ENCODE peak calls at places on chromosomes 1 and 21, in ten cellular contexts. P, G, X, D, S, C, O, Q, I and A are unnamed samples.

GRCh38 chr21:45792682-45793383 is 149.3 kb downstream of the PCBP3 start:
- DNase-seq in Q (no peak), S (no peak), I (no peak), O (no peak), C (no peak), D (no peak), P (no peak), X (no peak), G (no peak), A (no peak)

GRCh38 chr1:6295910-6296309 is 35.0 kb upstream of the GPR153 start:
- DNase-seq in P (no peak), D (no peak), G (no peak), X (no peak), C (no peak), I (no peak), Q (no peak), O (no peak), S (no peak), A (no peak)

GRCh38 chr1:75632350-75632949 is 21.5 kb upstream of the SLC44A5 start:
- DNase-seq in P (no peak), D (no peak), O (peak; percentile 61), S (peak; percentile 52), X (no peak), Q (no peak), I (no peak), C (peak; percentile 37), G (no peak), A (no peak)

GRCh38 chr1:165073402-165074007 is 283.0 kb downstream of the LMX1A start:
- DNase-seq in O (peak; percentile 71), S (peak; percentile 84), X (no peak), Q (no peak), I (no peak), G (no peak), D (no peak), P (peak; percentile 14), C (peak; percentile 71), A (no peak)

GRCh38 chr1:12616709-12617373 is 1.2 kb downstream of the DHRS3 start:
- DNase-seq in D (no peak), C (no peak), Q (peak; percentile 26), I (peak; percentile 64), S (peak; percentile 7), G (peak; percentile 56), X (peak; percentile 67), P (peak; percentile 54), O (peak; percentile 47), A (no peak)

GRCh38 chr1:31733389-31734219 is 29.8 kb upstream of the COL16A1 start:
- DNase-seq in D (no peak), O (no peak), S (no peak), X (no peak), C (no peak), G (no peak), P (no peak), Q (no peak), I (no peak), A (no peak)

GRCh38 chr1:198030682-198031081 is 113.5 kb downstream of the LHX9 start:
- DNase-seq in D (no peak), O (no peak), I (no peak), G (no peak), S (peak; percentile 46), X (no peak), C (peak; percentile 32), P (no peak), Q (no peak), A (no peak)

GRCh38 chr1:167720965-167721616 is 691 bp upstream of the MPZL1 start:
- DNase-seq in P (peak; percentile 24), I (peak; percentile 56), G (no peak), C (peak; percentile 77), D (peak; percentile 52), S (peak; percentile 21), X (peak; percentile 64), O (peak; percentile 46), Q (no peak), A (no peak)

GRCh38 chr21:33362044-33362555 is 37.3 kb downstream of the IFNAR1 start:
- DNase-seq in Q (peak; percentile 86), D (peak; percentile 50), C (no peak), P (peak; percentile 18), G (no peak), S (peak; percentile 68), O (peak; percentile 28), X (no peak), I (no peak), A (no peak)

GRCh38 chr1:43766818-43767525 is 59.6 kb downstream of the ST3GAL3 start:
- DNase-seq in O (no peak), P (no peak), D (no peak), I (no peak), X (no peak), S (peak; percentile 41), G (no peak), Q (no peak), C (no peak), A (no peak)

GRCh38 chr21:26445440-26445839 is 127.6 kb downstream of the CYYR1 start:
- DNase-seq in I (no peak), O (no peak), S (no peak), X (no peak), C (peak; percentile 14), P (no peak), G (no peak), D (no peak), Q (no peak), A (no peak)

GRCh38 chr1:246199086-246199485 is 308.0 kb downstream of the SMYD3 start:
- DNase-seq in O (peak; percentile 15), I (no peak), S (peak; percentile 45), P (no peak), D (no peak), Q (no peak), G (no peak), C (no peak), X (no peak), A (no peak)

GRCh38 chr1:119097380-119097779 is 43.1 kb downstream of the WARS2 start:
- DNase-seq in S (no peak), Q (no peak), P (no peak), O (no peak), C (peak; percentile 55), D (no peak), X (no peak), I (no peak), G (no peak), A (no peak)

GRCh38 chr1:223556414-223557124 is 108.9 kb downstream of the CAPN8 start:
- DNase-seq in G (peak; percentile 24), Q (no peak), C (peak; percentile 15), O (peak; percentile 55), X (peak; percentile 59), I (no peak), S (peak; percentile 25), D (peak; percentile 75), P (peak; percentile 50), A (no peak)

GRCh38 chr21:45388011-45388521 is 16.9 kb upstream of the COL18A1 start:
- DNase-seq in G (peak; percentile 49), Q (no peak), S (no peak), D (no peak), I (peak; percentile 67), C (no peak), P (peak; percentile 10), O (no peak), X (peak; percentile 36), A (no peak)

GRCh38 chr1:175129182-175129581 is 61.5 kb downstream of the TNN start:
- DNase-seq in S (no peak), X (no peak), Q (no peak), O (no peak), I (no peak), D (no peak), P (no peak), C (peak; percentile 77), G (no peak), A (no peak)

GRCh38 chr1:192993426-192994085 is 65.6 kb downstream of the UCHL5 start:
- DNase-seq in D (no peak), X (no peak), Q (no peak), O (no peak), I (no peak), P (no peak), C (no peak), G (no peak), S (no peak), A (no peak)

GRCh38 chr1:109243860-109244552 is 5.3 kb upstream of the CELSR2 start:
- DNase-seq in S (no peak), I (no peak), X (no peak), C (no peak), P (no peak), G (no peak), D (peak; percentile 9), O (no peak), Q (no peak), A (no peak)

GRCh38 chr1:223246468-223246867 is 103.4 kb upstream of the TLR5 start:
- DNase-seq in C (no peak), I (no peak), P (no peak), S (no peak), Q (no peak), D (no peak), G (no peak), X (no peak), O (no peak), A (no peak)

GRCh38 chr1:8421721-8422120 is 103.8 kb downstream of the SLC45A1 start:
- DNase-seq in X (no peak), D (no peak), C (no peak), S (no peak), O (no peak), I (no peak), Q (no peak), G (no peak), P (no peak), A (no peak)
- H3K4me1 ChIP-seq in X (no peaks in the 10 kb centered on the region), D (peaks cover 55% of the 10 kb centered on the region), C (peaks cover 14% of the 10 kb centered on the region), S (peaks cover 32% of the 10 kb centered on the region), O (peaks cover 40% of the 10 kb centered on the region), I (peaks cover 20% of the 10 kb centered on the region), Q (peaks cover 57% of the 10 kb centered on the region), G (peaks cover 82% of the 10 kb centered on the region), P (peaks cover 77% of the 10 kb centered on the region), A (peaks cover 8% of the 10 kb centered on the region)

DNA sequence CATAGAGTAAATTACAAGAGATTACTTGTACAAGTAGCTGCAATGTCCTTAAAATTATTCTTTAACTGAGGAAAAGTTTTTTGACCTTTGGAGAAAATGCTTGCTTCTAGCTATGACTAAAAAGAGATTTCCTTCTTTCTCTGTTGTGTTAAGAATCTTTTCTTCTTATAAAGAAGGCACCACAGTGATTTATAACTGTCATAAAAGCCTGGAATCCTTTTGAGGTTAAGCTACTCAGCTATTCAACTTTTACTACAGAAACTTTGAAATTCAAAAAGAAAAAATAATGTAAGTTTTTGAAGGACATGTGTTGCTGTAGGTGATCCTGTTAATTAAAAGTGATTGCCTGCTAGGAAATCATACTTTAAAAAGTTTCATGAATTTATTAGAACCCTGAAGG is 94.8 kb upstream of the SMYD2 start:
- DNase-seq in P (no peak), G (no peak), S (peak; percentile 84), X (no peak), C (no peak), Q (no peak), D (no peak), O (no peak), I (no peak), A (no peak)
- H3K4me1 ChIP-seq in P (peaks cover 9% of the 10 kb centered on the region), G (peaks cover 7% of the 10 kb centered on the region), S (peaks cover 19% of the 10 kb centered on the region), X (no peaks in the 10 kb centered on the region), C (no peaks in the 10 kb centered on the region), Q (no peaks in the 10 kb centered on the region), D (peaks cover 7% of the 10 kb centered on the region), O (peaks cover 19% of the 10 kb centered on the region), I (peaks cover 6% of the 10 kb centered on the region), A (no peaks in the 10 kb centered on the region)

GRCh38 chr1:1118893-1119220 is 3.0 kb upstream of the C1orf159 start:
- DNase-seq in C (no peak), P (no peak), X (no peak), I (peak; percentile 19), O (no peak), S (no peak), D (no peak), Q (no peak), G (no peak), A (peak; percentile 39)
- H3K4me1 ChIP-seq in C (no peaks in the 10 kb centered on the region), P (peaks cover 19% of the 10 kb centered on the region), X (no peaks in the 10 kb centered on the region), I (peaks cover 3% of the 10 kb centered on the region), O (peaks cover 22% of the 10 kb centered on the region), S (no peaks in the 10 kb centered on the region), D (peaks cover 50% of the 10 kb centered on the region), Q (peaks cover 10% of the 10 kb centered on the region), G (peaks cover 13% of the 10 kb centered on the region), A (peaks cover 11% of the 10 kb centered on the region)

GRCh38 chr1:226400519-226401406 is 7.1 kb downstream of the PARP1 start:
- DNase-seq in O (no peak), Q (no peak), C (no peak), I (peak; percentile 58), G (no peak), S (no peak), D (no peak), X (no peak), P (no peak), A (no peak)
- H3K4me1 ChIP-seq in O (peaks cover 13% of the 10 kb centered on the region), Q (peaks cover 15% of the 10 kb centered on the region), C (peaks cover 7% of the 10 kb centered on the region), I (peaks cover 21% of the 10 kb centered on the region), G (peaks cover 77% of the 10 kb centered on the region), S (peaks cover 23% of the 10 kb centered on the region), D (peaks cover 25% of the 10 kb centered on the region), X (no peaks in the 10 kb centered on the region), P (peaks cover 54% of the 10 kb centered on the region), A (no peaks in the 10 kb centered on the region)